ENCODE peak calls at places on chromosome 18, in six cellular contexts. T, X, D, A, Z and W are unnamed samples.

GRCh38 chr18:76209597-76209996 is 285.4 kb downstream of the ZNF516 start:
- DNase-seq in D (peak), X (peak), A (no peak), Z (no peak), T (no peak), W (peak)

GRCh38 chr18:32893915-32894314 is 121.1 kb upstream of the KLHL14 start:
- DNase-seq in A (no peak), D (no peak), T (no peak), X (no peak), Z (no peak), W (no peak)

GRCh38 chr18:59267511-59268126 is 5.6 kb downstream of the RAX start:
- DNase-seq in T (no peak), D (no peak), A (no peak), X (no peak), Z (no peak), W (no peak)

GRCh38 chr18:79507546-79508480 is 112.1 kb downstream of the NFATC1 start:
- DNase-seq in D (no peak), X (peak), Z (no peak), A (peak), T (peak), W (no peak)

GRCh38 chr18:9987931-9988330 is 74.1 kb downstream of the VAPA start:
- DNase-seq in T (no peak), X (no peak), Z (peak), D (no peak), A (no peak), W (no peak)

GRCh38 chr18:23179416-23179815 is 44.1 kb downstream of the CABLES1 start:
- DNase-seq in Z (no peak), A (no peak), T (no peak), X (no peak), D (no peak), W (no peak)

GRCh38 chr18:58252166-58252565 is 208.1 kb downstream of the NEDD4L start:
- DNase-seq in X (no peak), D (no peak), A (no peak), Z (no peak), T (no peak), W (no peak)

GRCh38 chr18:59957957-59958356 is 58.2 kb downstream of the PMAIP1 start:
- DNase-seq in A (no peak), T (no peak), X (peak), D (peak), Z (peak), W (peak)

GRCh38 chr18:55427951-55428350 is 160.0 kb downstream of the TCF4 start:
- DNase-seq in T (no peak), X (peak), Z (no peak), A (no peak), D (no peak), W (no peak)

GRCh38 chr18:35711227-35711626 is 129.7 kb downstream of the GALNT1 start:
- DNase-seq in T (no peak), X (no peak), A (no peak), Z (no peak), D (no peak), W (no peak)

GRCh38 chr18:6724331-6724730 is 5.2 kb upstream of the ARHGAP28 start:
- DNase-seq in Z (no peak), X (no peak), A (no peak), D (no peak), T (no peak), W (no peak)

GRCh38 chr18:30566877-30567276 is 475.7 kb downstream of the DSC3 start:
- DNase-seq in A (no peak), Z (no peak), X (no peak), D (no peak), T (no peak), W (no peak)

GRCh38 chr18:7084766-7085080 is 32.9 kb downstream of the LAMA1 start:
- DNase-seq in A (no peak), D (peak), X (peak), Z (no peak), T (no peak), W (peak)

GRCh38 chr18:11906926-11907874 is 917 bp downstream of the MPPE1 start:
- DNase-seq in D (no peak), X (no peak), A (no peak), Z (no peak), T (no peak), W (no peak)